ENCODE peak calls at places on chromosome 6, in ten cellular contexts. O is OCI-M1; Q is AG08396; Z is stimulated activated CD4-positive, alpha-beta T cell treated with anti-CD3 and anti-CD28 coated beads, Interleukin-15, amount 100 ng/mL, for 1 hour; L is T-helper 1 cell; T is T-helper 22 cell; V is HTR-8/SVneo; B is foreskin fibroblast; C is cardiac muscle cell; H is activated effector memory CD4-positive, alpha-beta T cell treated with anti-CD3 and anti-CD28 coated beads, Interleukin-2, amount 50 U/mL, for 16 hours. N is an unnamed sample.

GRCh38 chr6:151690303-151690702 is 117.2 kb upstream of the ESR1 start:
- DNase-seq in Q (no peak), H (no peak), Z (no peak), T (no peak), B (no peak), L (no peak), O (peak), V (no peak), C (no peak), N (peak)

GRCh38 chr6:125114248-125114858 is 39.2 kb upstream of the TPD52L1 start:
- DNase-seq in H (peak), Q (peak), T (no peak), V (peak), O (peak), B (no peak), Z (peak), C (peak), L (no peak), N (peak)

GRCh38 chr6:16725145-16725864 is 36.0 kb downstream of the ATXN1 start:
- DNase-seq in O (no peak), Z (no peak), C (no peak), T (no peak), Q (peak), B (peak), L (no peak), V (no peak), H (no peak), N (no peak)

GRCh38 chr6:130697661-130698535 is 129.3 kb upstream of the SMLR1 start:
- DNase-seq in V (peak), O (peak), C (peak), Z (peak), B (peak), Q (peak), L (no peak), H (peak), T (no peak), N (peak)

GRCh38 chr6:63597142-63598000 is 25.1 kb downstream of the LOC128125822 start:
- DNase-seq in B (no peak), C (no peak), H (no peak), Z (no peak), Q (no peak), L (no peak), O (no peak), V (no peak), T (no peak), N (no peak)

GRCh38 chr6:137039010-137039409 is 5.8 kb downstream of the IL20RA start:
- DNase-seq in Z (no peak), C (no peak), V (no peak), H (no peak), Q (no peak), T (no peak), O (no peak), B (no peak), L (no peak), N (no peak)

GRCh38 chr6:158142789-158143188 is 25.3 kb downstream of the SERAC1 start:
- DNase-seq in H (no peak), C (no peak), B (peak), Z (no peak), O (no peak), Q (peak), L (no peak), V (no peak), T (no peak), N (no peak)

GRCh38 chr6:79813854-79814477 is 133.4 kb downstream of the ELOVL4 start:
- DNase-seq in V (peak), T (peak), Z (peak), O (peak), L (no peak), Q (peak), C (peak), B (peak), H (peak), N (peak)

GRCh38 chr6:2432258-2432657 is 186.9 kb upstream of the GMDS start:
- DNase-seq in V (peak), B (peak), Q (peak), O (no peak), Z (no peak), L (no peak), C (no peak), H (no peak), T (no peak), N (no peak)

GRCh38 chr6:64415936-64416335 is 780.3 kb downstream of the PHF3 start:
- DNase-seq in C (no peak), H (no peak), L (no peak), Q (no peak), V (no peak), O (no peak), Z (no peak), T (no peak), B (no peak), N (no peak)

GRCh38 chr6:35018746-35019145 is 122.4 kb downstream of the TCP11 start:
- DNase-seq in C (no peak), V (no peak), Q (no peak), O (no peak), H (no peak), B (no peak), T (no peak), L (no peak), Z (no peak), N (no peak)

GRCh38 chr6:148416309-148416965 is 73.8 kb downstream of the SASH1 start:
- DNase-seq in Z (no peak), L (no peak), Q (no peak), O (no peak), B (no peak), C (peak), V (no peak), H (no peak), T (no peak), N (no peak)

GRCh38 chr6:105851181-105851580 is 235.0 kb upstream of the PRDM1 start:
- DNase-seq in C (no peak), B (peak), V (no peak), H (no peak), L (no peak), O (peak), Q (peak), T (no peak), Z (no peak), N (no peak)

GRCh38 chr6:81863123-81863522 is 110.6 kb upstream of the TENT5A start:
- DNase-seq in H (no peak), C (peak), Q (no peak), O (no peak), V (no peak), L (no peak), B (no peak), T (no peak), Z (no peak), N (no peak)

GRCh38 chr6:129592516-129593232 is 117.3 kb downstream of the ARHGAP18 start:
- DNase-seq in T (no peak), V (no peak), Q (no peak), L (no peak), C (no peak), B (peak), O (no peak), Z (no peak), H (no peak), N (no peak)

GRCh38 chr6:25334793-25335192 is 55.6 kb downstream of the CARMIL1 start:
- DNase-seq in Z (no peak), T (no peak), B (no peak), H (no peak), C (no peak), V (no peak), O (no peak), L (no peak), Q (no peak), N (no peak)

GRCh38 chr6:11972806-11973205 is 39.3 kb upstream of the HIVEP1 start:
- DNase-seq in O (no peak), L (no peak), Q (no peak), C (no peak), Z (no peak), T (no peak), H (no peak), B (peak), V (no peak), N (no peak)

GRCh38 chr6:91718198-91718597 is 1131.3 kb upstream of the MAP3K7 start:
- DNase-seq in B (no peak), V (no peak), Q (no peak), T (no peak), C (no peak), Z (no peak), O (no peak), H (no peak), L (no peak), N (no peak)

GRCh38 chr6:1479095-1479494 is 89.7 kb downstream of the FOXF2 start:
- DNase-seq in Z (no peak), T (no peak), L (no peak), C (no peak), H (no peak), O (no peak), Q (peak), V (no peak), B (peak), N (no peak)

GRCh38 chr6:90110971-90111370 is 185.7 kb downstream of the BACH2 start:
- DNase-seq in B (no peak), L (peak), Z (no peak), H (peak), Q (no peak), C (no peak), V (no peak), O (no peak), T (peak), N (peak)

GRCh38 chr6:158978752-158979151 is 21.2 kb downstream of the RSPH3 start:
- DNase-seq in L (no peak), H (no peak), C (no peak), O (no peak), V (no peak), T (no peak), Q (no peak), Z (no peak), B (peak), N (no peak)

GRCh38 chr6:26342106-26342999 is 22.6 kb upstream of the BTN3A2 start:
- DNase-seq in O (peak), Z (no peak), C (no peak), Q (no peak), B (peak), V (no peak), H (no peak), L (no peak), T (no peak), N (no peak)

GRCh38 chr6:17347012-17347411 is 46.4 kb upstream of the CAP2 start:
- DNase-seq in V (no peak), H (no peak), C (no peak), Z (no peak), O (no peak), B (no peak), L (no peak), T (no peak), Q (no peak), N (no peak)

GRCh38 chr6:39791311-39791710 is 865 bp upstream of the DAAM2 start:
- DNase-seq in H (no peak), L (no peak), B (no peak), O (no peak), T (no peak), Z (no peak), C (no peak), V (no peak), Q (no peak), N (no peak)

GRCh38 chr6:147109707-147110106 is 94.5 kb upstream of the STXBP5 start:
- DNase-seq in Z (no peak), O (no peak), C (no peak), Q (no peak), T (no peak), B (no peak), H (no peak), L (no peak), V (no peak), N (no peak)

GRCh38 chr6:14700202-14700601 is 545.7 kb upstream of the JARID2 start:
- DNase-seq in B (no peak), O (no peak), Q (no peak), T (no peak), V (no peak), C (no peak), H (no peak), L (no peak), Z (no peak), N (no peak)

GRCh38 chr6:50145125-50145524 is 95.4 kb upstream of the DEFB112 start:
- DNase-seq in T (no peak), V (no peak), C (peak), Q (peak), Z (no peak), B (no peak), O (peak), L (no peak), H (no peak), N (no peak)

GRCh38 chr6:68718379-68719073 is 83.4 kb downstream of the ADGRB3 start:
- DNase-seq in Q (peak), V (no peak), B (peak), T (no peak), L (no peak), C (no peak), H (no peak), Z (no peak), O (no peak), N (no peak)

GRCh38 chr6:42831237-42831636 is 48.2 kb upstream of the RPL7L1 start:
- DNase-seq in C (no peak), H (no peak), Z (no peak), L (no peak), Q (no peak), B (no peak), V (no peak), O (no peak), T (no peak), N (no peak)

GRCh38 chr6:52503853-52504777 is 72.7 kb downstream of the TRAM2 start:
- DNase-seq in Q (peak), V (peak), O (peak), C (no peak), Z (no peak), L (no peak), H (no peak), T (no peak), B (no peak), N (no peak)

GRCh38 chr6:58198301-58198700 is 880.9 kb downstream of the PRIM2 start:
- DNase-seq in B (no peak), H (no peak), V (peak), O (no peak), Q (no peak), L (no peak), T (no peak), C (no peak), Z (no peak), N (no peak)

GRCh38 chr6:170049641-170050491 is 241.0 kb downstream of the DLL1 start:
- DNase-seq in O (no peak), T (no peak), Q (peak), C (no peak), V (no peak), Z (no peak), H (peak), B (peak), L (no peak), N (no peak)

GRCh38 chr6:161921602-161922400 is 647.9 kb upstream of the AGPAT4 start:
- DNase-seq in Z (no peak), O (no peak), T (no peak), L (no peak), C (no peak), V (no peak), H (no peak), Q (no peak), B (no peak), N (no peak)

GRCh38 chr6:138545621-138545980 is 46.3 kb upstream of the NHSL1 start:
- DNase-seq in B (no peak), Q (peak), V (no peak), H (no peak), C (peak), O (no peak), T (no peak), L (no peak), Z (no peak), N (no peak)

N was measured in T-cell.